ENCODE peak calls at places on chromosomes 1 and 21, in six cellular contexts. S is omental fat pad, F is Calu3, D is esophagus muscularis mucosa, P is HFF-Myc, E is DND-41. G is an unnamed sample.
A peak's percentile ranks its signal among the peaks of the same experiment; 100 is the strongest.

GRCh38 chr21:44301093-44301492 is 1.2 kb downstream of the PFKL start:
- DNase-seq in S (no peak), F (no peak), D (no peak), P (no peak), E (no peak), G (no peak)

GRCh38 chr1:154420172-154420571 is 15.0 kb downstream of the IL6R start:
- DNase-seq in S (peak; percentile 71), F (peak; percentile 81), D (peak; percentile 97), P (peak; percentile 40), E (no peak), G (peak; percentile 93)

GRCh38 chr1:198416276-198416675 is 124.2 kb downstream of the ATP6V1G3 start:
- DNase-seq in S (no peak), F (no peak), D (no peak), P (no peak), E (no peak), G (no peak)

GRCh38 chr1:92310185-92310597 is 11.3 kb downstream of the RPAP2 start:
- DNase-seq in S (no peak), F (no peak), D (no peak), P (no peak), E (no peak), G (no peak)

GRCh38 chr21:42013338-42013737 is 3.2 kb upstream of the ZBTB21 start:
- DNase-seq in S (no peak), F (no peak), D (no peak), P (no peak), E (no peak), G (no peak)

GRCh38 chr1:35049116-35049515 is 17.4 kb upstream of the ZMYM6 start:
- DNase-seq in S (no peak), F (no peak), D (peak; percentile 5), P (no peak), E (no peak), G (no peak)

GRCh38 chr1:151828931-151829330 is 2.7 kb downstream of the RORC start:
- DNase-seq in S (no peak), F (no peak), D (no peak), P (no peak), E (peak; percentile 64), G (no peak)

GRCh38 chr21:30480145-30480544 is at the start of gene KRTAP19-1:
- DNase-seq in S (no peak), F (no peak), D (no peak), P (no peak), E (no peak), G (no peak)

GRCh38 chr1:246126580-246126979 is 380.5 kb downstream of the SMYD3 start:
- DNase-seq in S (no peak), F (no peak), D (no peak), P (no peak), E (no peak), G (no peak)

GRCh38 chr1:24826510-24826909 is 81.3 kb downstream of the CLIC4 start:
- DNase-seq in S (no peak), F (no peak), D (no peak), P (no peak), E (no peak), G (no peak)

GRCh38 chr1:216293673-216294072 is 129.6 kb downstream of the USH2A start:
- DNase-seq in S (no peak), F (no peak), D (no peak), P (no peak), E (no peak), G (no peak)

GRCh38 chr1:109213345-109213823 is 334 bp upstream of the SARS1 start:
- DNase-seq in S (no peak), F (no peak), D (no peak), P (no peak), E (no peak), G (no peak)

GRCh38 chr1:160427625-160428024 is 27.3 kb downstream of the VANGL2 start:
- DNase-seq in S (no peak), F (no peak), D (no peak), P (no peak), E (no peak), G (no peak)

GRCh38 chr1:39165049-39165448 is 39.4 kb upstream of the MACF1 start:
- DNase-seq in S (no peak), F (no peak), D (no peak), P (no peak), E (no peak), G (no peak)

GRCh38 chr1:9410737-9411297 is 118.1 kb downstream of the SPSB1 start:
- DNase-seq in S (no peak), F (no peak), D (no peak), P (no peak), E (peak; percentile 52), G (no peak)

GRCh38 chr1:66752000-66752592 is at the start of gene DYNLT5:
- DNase-seq in S (no peak), F (no peak), D (no peak), P (no peak), E (no peak), G (peak; percentile 86)

GRCh38 chr1:230248876-230249275 is 177.3 kb downstream of the PGBD5 start:
- DNase-seq in S (no peak), F (no peak), D (no peak), P (no peak), E (no peak), G (no peak)

GRCh38 chr1:114083186-114083585 is 70.5 kb downstream of the SYT6 start:
- DNase-seq in S (no peak), F (no peak), D (no peak), P (no peak), E (no peak), G (no peak)

GRCh38 chr1:1630191-1630964 is 1.6 kb upstream of the MMP23B start:
- DNase-seq in S (no peak), F (no peak), D (peak; percentile 93), P (no peak), E (peak; percentile 97), G (no peak)

GRCh38 chr1:29756901-29757729 is 520.8 kb downstream of the PTPRU start:
- DNase-seq in S (no peak), F (no peak), D (peak; percentile 64), P (no peak), E (no peak), G (peak; percentile 76)

GRCh38 chr1:23910144-23910543 is 3.0 kb downstream of the CNR2 start:
- DNase-seq in S (no peak), F (no peak), D (no peak), P (no peak), E (no peak), G (no peak)

GRCh38 chr1:244863491-244864252 is 671 bp downstream of the HNRNPU start:
- DNase-seq in S (no peak), F (no peak), D (no peak), P (no peak), E (no peak), G (no peak)

GRCh38 chr1:207854001-207854400 is 56.9 kb downstream of the CD34 start:
- DNase-seq in S (no peak), F (no peak), D (no peak), P (no peak), E (no peak), G (no peak)

GRCh38 chr1:13930151-13930550 is 230.2 kb downstream of the PRDM2 start:
- DNase-seq in S (no peak), F (no peak), D (peak; percentile 78), P (no peak), E (peak; percentile 47), G (peak; percentile 46)

GRCh38 chr1:1920608-1921458 is 1.8 kb upstream of the TMEM52 start:
- DNase-seq in S (no peak), F (no peak), D (no peak), P (no peak), E (no peak), G (peak; percentile 84)

GRCh38 chr1:90613371-90613770 is 103.7 kb downstream of the BARHL2 start:
- DNase-seq in S (no peak), F (no peak), D (no peak), P (no peak), E (no peak), G (no peak)

GRCh38 chr1:90612033-90612432 is 105.1 kb downstream of the BARHL2 start:
- DNase-seq in S (no peak), F (no peak), D (no peak), P (no peak), E (no peak), G (no peak)

GRCh38 chr1:90614872-90615271 is 102.2 kb downstream of the BARHL2 start:
- DNase-seq in S (no peak), F (no peak), D (no peak), P (no peak), E (no peak), G (no peak)

GRCh38 chr1:90616395-90616794 is 100.7 kb downstream of the BARHL2 start:
- DNase-seq in S (no peak), F (peak; percentile 28), D (no peak), P (no peak), E (peak; percentile 20), G (no peak)
- TF ChIP-seq CTCF in S (no peak), F (peak; percentile 21), D (no peak), P (no peak), E (peak; percentile 47), G (peak; percentile 14)

GRCh38 chr1:17079140-17079868 is 25.5 kb upstream of the SDHB start:
- DNase-seq in S (no peak), F (no peak), D (no peak), P (no peak), E (no peak), G (no peak)

GRCh38 chr1:17071794-17072193 is 18.0 kb upstream of the SDHB start:
- DNase-seq in S (no peak), F (no peak), D (no peak), P (no peak), E (no peak), G (no peak)

GRCh38 chr1:17080085-17080759 is 26.4 kb upstream of the SDHB start:
- DNase-seq in S (no peak), F (no peak), D (no peak), P (no peak), E (no peak), G (no peak)

GRCh38 chr1:17080881-17081280 is 27.0 kb upstream of the SDHB start:
- DNase-seq in S (no peak), F (no peak), D (no peak), P (no peak), E (no peak), G (no peak)

GRCh38 chr1:17075470-17076255 is 21.8 kb upstream of the SDHB start:
- DNase-seq in S (no peak), F (peak; percentile 13), D (no peak), P (no peak), E (peak; percentile 40), G (no peak)
- TF ChIP-seq CTCF in S (no peak), F (peak; percentile 15), D (no peak), P (peak; percentile 65), E (peak; percentile 58), G (peak; percentile 35)

GRCh38 chr1:243819438-243819839 is 30.6 kb downstream of the AKT3 start:
- DNase-seq in S (no peak), F (no peak), D (no peak), P (no peak), E (no peak), G (no peak)
- TF ChIP-seq CTCF in S (no peak), F (no peak), D (no peak), P (no peak), E (no peak), G (no peak)

DNA sequence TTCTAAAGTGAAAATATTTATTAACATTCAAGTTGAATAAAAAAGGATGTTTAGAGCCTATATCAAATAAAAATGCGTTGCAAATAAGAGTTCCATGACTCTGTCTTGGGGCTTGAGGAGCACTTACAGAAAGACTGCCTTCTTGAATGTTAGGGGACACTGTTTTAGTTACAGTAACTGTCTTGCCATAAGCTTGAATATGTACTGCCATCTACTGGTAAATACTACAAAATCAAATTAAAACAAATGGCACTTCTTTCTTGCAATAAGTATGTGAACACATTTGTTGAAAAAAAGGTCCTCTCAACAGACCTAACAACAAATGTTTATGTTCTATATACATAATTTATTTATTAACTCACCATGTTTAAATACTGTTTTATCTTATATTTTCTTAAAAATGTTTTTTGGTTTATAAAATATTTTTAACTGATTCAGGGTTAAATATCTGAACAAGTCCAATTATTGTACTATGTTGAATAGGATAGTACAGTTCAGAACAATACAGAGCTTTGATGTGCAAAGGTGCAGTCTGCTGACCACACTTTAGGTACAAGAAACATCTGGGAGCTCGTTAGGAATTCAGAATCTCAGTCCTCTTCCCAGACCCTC is 199.5 kb downstream of the LRRIQ3 start:
- DNase-seq in S (no peak), F (no peak), D (no peak), P (peak; percentile 1), E (no peak), G (no peak)
- TF ChIP-seq CTCF in S (no peak), F (peak; percentile 33), D (peak; percentile 37), P (no peak), E (peak; percentile 64), G (peak; percentile 61)

G was measured in osteocyte.